ENCODE peak calls at places on chromosomes 4 and X, in seven cellular contexts. U, L, O, E, N, Q and H are unnamed samples.

GRCh38 chr4:2667428-2667827 is 88.7 kb downstream of the TNIP2 start:
- DNase-seq in U (no peak), L (no peak), O (no peak), E (no peak), N (no peak), Q (no peak), H (no peak)

GRCh38 chr4:45317276-45317675 is 590.9 kb upstream of the GNPDA2 start:
- DNase-seq in U (no peak), L (no peak), O (no peak), E (no peak), N (no peak), Q (no peak), H (no peak)

GRCh38 chr4:6121941-6122340 is 78.4 kb downstream of the JAKMIP1 start:
- DNase-seq in U (no peak), L (no peak), O (no peak), E (no peak), N (no peak), Q (no peak), H (no peak)

GRCh38 chr4:3436048-3436797 is 5.5 kb upstream of the HGFAC start:
- DNase-seq in U (no peak), L (peak), O (no peak), E (no peak), N (no peak), Q (no peak), H (no peak)

GRCh38 chr4:95572304-95572991 is 23.7 kb upstream of the UNC5C start:
- DNase-seq in U (peak), L (peak), O (peak), E (peak), N (no peak), Q (no peak), H (peak)

GRCh38 chr4:34293459-34293858 is 1950.9 kb downstream of the ARAP2 start:
- DNase-seq in U (no peak), L (no peak), O (no peak), E (no peak), N (no peak), Q (no peak), H (no peak)

GRCh38 chr4:47484169-47484568 is 906 bp upstream of the ATP10D start:
- DNase-seq in U (no peak), L (no peak), O (no peak), E (no peak), N (no peak), Q (no peak), H (no peak)

GRCh38 chrX:7706032-7706431 is 136.9 kb upstream of the VCX start:
- DNase-seq in U (no peak), L (no peak), O (no peak), E (no peak), N (no peak), Q (no peak), H (no peak)

GRCh38 chr4:879730-880079 is 52.4 kb downstream of the GAK start:
- DNase-seq in U (no peak), L (no peak), O (no peak), E (no peak), N (no peak), Q (no peak), H (no peak)

GRCh38 chrX:9539611-9540387 is 74.9 kb downstream of the TBL1X start:
- DNase-seq in U (peak), L (no peak), O (no peak), E (no peak), N (no peak), Q (no peak), H (no peak)

GRCh38 chr4:181819951-181820350 is 423.3 kb upstream of the TENM3 start:
- DNase-seq in U (no peak), L (no peak), O (no peak), E (no peak), N (no peak), Q (no peak), H (peak)

GRCh38 chr4:102781570-102781969 is 20.8 kb upstream of the MANBA start:
- DNase-seq in U (no peak), L (no peak), O (no peak), E (no peak), N (peak), Q (no peak), H (no peak)

GRCh38 chrX:109533631-109534030 is 3.0 kb upstream of the NXT2 start:
- DNase-seq in U (no peak), L (no peak), O (no peak), E (no peak), N (no peak), Q (no peak), H (peak)

GRCh38 chrX:109535578-109535977 is 1.1 kb upstream of the NXT2 start:
- DNase-seq in U (no peak), L (no peak), O (no peak), E (no peak), N (no peak), Q (no peak), H (no peak)

GRCh38 chrX:109534933-109535332 is 1.7 kb upstream of the NXT2 start:
- DNase-seq in U (no peak), L (no peak), O (no peak), E (no peak), N (no peak), Q (no peak), H (no peak)

GRCh38 chrX:109536439-109537323 is at the start of gene NXT2:
- DNase-seq in U (peak), L (peak), O (peak), E (peak), N (peak), Q (peak), H (peak)

DNA sequence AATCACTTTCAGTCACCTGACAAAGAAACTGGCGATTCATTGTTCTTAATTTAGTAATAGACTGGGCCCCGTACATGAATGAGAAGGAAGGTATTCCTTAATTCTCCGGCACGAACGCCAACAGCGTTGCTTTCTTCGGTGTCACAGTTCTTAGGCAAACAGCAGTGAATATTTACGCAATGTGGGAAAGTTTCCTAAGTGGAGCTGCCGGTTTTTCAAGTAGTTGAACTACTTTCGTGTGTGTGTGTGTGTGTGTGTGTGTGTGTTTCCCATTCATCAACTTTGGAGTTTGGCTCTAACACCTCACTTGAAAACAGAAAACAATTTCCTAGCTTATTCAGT is 651 bp downstream of the NXT2 start:
- DNase-seq in U (peak), L (no peak), O (no peak), E (peak), N (peak), Q (no peak), H (peak)
- H3K4me3 ChIP-seq in U (peak), L (peak), O (peak), E (peak), N (peak), Q (peak), H (peak)

GRCh38 chr4:20428410-20429160 is 176.9 kb downstream of the SLIT2 start:
- DNase-seq in U (no peak), L (no peak), O (no peak), E (no peak), N (no peak), Q (no peak), H (no peak)
- TF ChIP-seq CTCF in U (no peak), L (no peak), O (no peak), E (no peak), N (peak), Q (peak), H (peak)

DNA sequence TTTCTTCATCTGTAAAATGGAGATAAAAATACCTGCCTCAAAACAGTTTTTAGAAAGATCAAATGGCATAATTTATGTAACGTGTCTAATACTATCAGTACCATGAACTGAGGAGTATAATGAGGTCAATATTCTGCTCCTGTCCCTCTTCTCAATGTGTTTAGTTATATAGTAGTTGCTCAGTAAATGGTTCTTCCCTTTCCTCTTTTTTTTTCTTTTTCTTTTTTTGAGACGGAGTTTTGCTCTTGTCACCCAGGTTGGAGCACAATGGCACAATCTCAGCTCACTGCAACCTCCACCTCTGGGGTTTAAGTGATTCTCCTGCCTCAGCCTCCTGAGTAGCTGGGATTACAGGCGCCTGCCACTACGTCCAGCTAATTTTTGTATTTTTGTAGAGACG is 1.3 kb downstream of the YIPF6 start:
- DNase-seq in U (no peak), L (no peak), O (no peak), E (no peak), N (no peak), Q (no peak), H (no peak)
- H3K27ac ChIP-seq in U (no peak), L (no peak), O (no peak), E (no peak), N (peak), Q (no peak), H (no peak)

DNA sequence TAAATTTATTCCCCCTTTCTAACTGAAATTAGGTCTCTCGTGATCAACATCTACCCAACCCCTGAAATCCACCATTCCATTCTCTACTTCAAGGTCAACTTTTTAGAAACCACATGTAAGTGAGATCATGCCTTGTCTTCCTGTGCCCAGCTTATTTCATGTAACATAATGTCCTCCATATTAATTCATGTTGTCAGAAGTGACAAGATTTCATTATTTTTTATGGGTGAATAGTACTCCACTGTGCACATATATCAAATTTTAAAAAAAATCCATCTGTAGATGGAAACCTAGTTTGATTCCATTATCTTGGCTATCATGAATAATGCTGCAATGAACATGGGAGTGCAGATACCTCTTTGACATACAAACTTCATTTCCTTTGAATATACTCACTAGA is 1.5 kb downstream of the PPID start:
- DNase-seq in U (no peak), L (no peak), O (no peak), E (no peak), N (no peak), Q (no peak), H (no peak)
- H3K4me3 ChIP-seq in U (no peak), L (peak), O (no peak), E (no peak), N (peak), Q (no peak), H (no peak)

DNA sequence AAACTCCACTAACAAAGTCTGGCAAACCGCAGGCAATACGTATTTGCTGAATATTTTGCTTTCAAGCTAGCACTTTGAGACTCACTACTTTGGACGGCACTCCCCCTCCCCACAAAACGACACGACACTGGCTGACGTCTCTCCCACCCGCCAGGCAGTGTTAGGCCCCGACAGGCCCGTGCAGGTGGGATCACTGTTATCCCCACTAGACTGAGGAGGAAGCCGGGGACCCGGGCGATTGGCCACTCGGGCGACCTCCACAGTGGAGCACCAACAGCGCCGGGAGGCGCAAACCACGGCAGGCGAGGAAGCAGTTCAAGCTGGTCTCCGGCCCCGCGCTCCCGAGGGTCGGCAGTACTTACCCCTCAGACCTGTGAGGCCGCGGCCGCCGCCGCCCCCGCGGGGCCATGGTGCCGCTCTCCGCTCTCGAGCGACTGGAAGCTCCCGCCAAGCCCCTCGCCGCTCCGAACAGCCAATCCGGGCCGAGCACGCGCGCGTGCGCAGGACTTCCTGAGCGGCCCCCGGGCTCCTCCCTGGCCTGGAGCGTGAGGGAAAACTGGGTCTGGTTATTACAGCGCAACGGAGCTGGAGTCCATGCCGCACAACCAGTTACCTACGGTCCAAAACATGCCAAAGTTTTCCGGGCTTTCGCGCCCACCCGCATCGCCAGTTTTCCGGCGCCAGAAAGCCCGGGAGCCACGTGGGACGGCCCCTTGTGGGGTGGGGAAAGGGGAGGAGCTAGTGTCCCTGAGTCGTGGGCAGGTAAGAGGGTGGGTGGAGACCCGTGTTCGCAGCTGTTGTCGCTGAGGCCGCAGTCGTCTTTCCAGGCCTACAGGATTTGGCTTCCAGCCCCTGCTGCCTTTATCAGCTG is at the start of gene CENPU:
- DNase-seq in U (peak), L (peak), O (peak), E (peak), N (peak), Q (peak), H (peak)
- TF ChIP-seq CTCF in U (no peak), L (no peak), O (no peak), E (no peak), N (no peak), Q (no peak), H (no peak)

DNA sequence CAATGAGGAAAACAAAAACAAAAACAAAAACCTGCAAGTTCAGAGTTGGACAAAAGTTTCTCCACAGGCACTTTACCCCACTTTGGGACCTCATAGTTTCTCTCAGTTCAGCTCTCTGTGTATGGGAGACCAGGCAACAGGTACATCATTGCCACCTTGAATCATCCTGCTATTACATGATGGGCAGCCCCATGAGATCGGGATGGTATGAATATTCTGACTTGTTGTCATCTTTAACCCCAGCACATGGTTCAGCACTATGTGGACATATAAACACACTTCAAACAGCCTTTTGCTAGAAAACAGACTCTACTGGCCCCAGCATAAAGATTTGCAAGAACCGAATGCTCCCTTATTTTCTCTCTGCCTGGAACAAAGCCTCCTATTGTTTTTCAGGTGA is 176.9 kb upstream of the SCML1 start:
- DNase-seq in U (no peak), L (no peak), O (no peak), E (no peak), N (no peak), Q (no peak), H (no peak)
- H3K27ac ChIP-seq in U (no peak), L (no peak), O (peak), E (no peak), N (no peak), Q (peak), H (peak)

DNA sequence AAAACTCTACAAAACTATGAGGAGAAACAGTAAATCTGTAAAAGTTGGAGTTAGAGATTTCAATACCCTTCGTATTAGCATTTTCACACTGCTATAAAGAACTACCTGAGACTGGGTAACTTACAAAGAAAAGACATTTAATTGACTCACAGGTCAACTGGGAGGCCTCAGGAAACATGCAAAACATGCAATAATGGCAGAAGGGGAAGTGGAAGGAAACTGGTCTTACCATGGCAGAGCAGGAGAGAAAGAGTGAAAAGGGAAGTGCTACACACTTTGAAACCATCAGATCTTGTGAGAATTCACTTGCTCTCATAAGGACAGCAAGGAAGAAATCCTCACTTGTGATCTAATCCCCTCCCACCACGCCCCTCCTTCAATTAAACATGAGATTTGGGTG is 949.9 kb downstream of the TECRL start:
- DNase-seq in U (no peak), L (no peak), O (no peak), E (no peak), N (no peak), Q (no peak), H (no peak)
- H3K4me3 ChIP-seq in U (no peak), L (no peak), O (no peak), E (no peak), N (no peak), Q (no peak), H (no peak)

GRCh38 chrX:70096052-70096451 is 33.8 kb downstream of the OTUD6A start:
- DNase-seq in U (no peak), L (no peak), O (no peak), E (no peak), N (peak), Q (no peak), H (peak)
- TF ChIP-seq CTCF in U (no peak), L (peak), O (no peak), E (no peak), N (peak), Q (peak), H (peak)

GRCh38 chr4:37989398-37990260 is 29.4 kb downstream of the PTTG2 start:
- DNase-seq in U (no peak), L (no peak), O (no peak), E (no peak), N (no peak), Q (no peak), H (no peak)
- H3K27ac ChIP-seq in U (no peak), L (peak), O (peak), E (peak), N (no peak), Q (no peak), H (no peak)